ENCODE peak calls at places on chromosome 4, in four cellular contexts. One of them, this sample, is unnamed.

GRCh38 chr4:151184523-151185458 is 85.4 kb downstream of the RPS3A start:
- DNase-seq in IMR-90: peak
- DNase-seq in H1: no peak
- DNase-seq in mesendoderm: peak
- DNase-seq in this sample: no peak

GRCh38 chr4:126956192-126956897 is 676.4 kb upstream of the INTU start:
- DNase-seq in IMR-90: no peak
- DNase-seq in H1: no peak
- DNase-seq in mesendoderm: no peak
- DNase-seq in this sample: peak

GRCh38 chr4:92791876-92792490 is 488.2 kb downstream of the GRID2 start:
- DNase-seq in IMR-90: no peak
- DNase-seq in H1: no peak
- DNase-seq in mesendoderm: no peak
- DNase-seq in this sample: no peak

GRCh38 chr4:96004341-96004740 is 164.4 kb downstream of the PDHA2 start:
- DNase-seq in IMR-90: no peak
- DNase-seq in H1: no peak
- DNase-seq in mesendoderm: no peak
- DNase-seq in this sample: no peak

GRCh38 chr4:8303485-8304281 is 34.1 kb downstream of the HTRA3 start:
- DNase-seq in IMR-90: peak
- DNase-seq in H1: no peak
- DNase-seq in mesendoderm: peak
- DNase-seq in this sample: no peak

GRCh38 chr4:4330794-4331193 is 40.7 kb downstream of the ZBTB49 start:
- DNase-seq in IMR-90: no peak
- DNase-seq in H1: no peak
- DNase-seq in mesendoderm: no peak
- DNase-seq in this sample: no peak

GRCh38 chr4:82421796-82422560 is 8.3 kb downstream of the HNRNPDL start:
- DNase-seq in IMR-90: no peak
- DNase-seq in H1: no peak
- DNase-seq in mesendoderm: no peak
- DNase-seq in this sample: no peak

GRCh38 chr4:8353912-8354453 is 84.4 kb downstream of the HTRA3 start:
- DNase-seq in IMR-90: peak
- DNase-seq in H1: no peak
- DNase-seq in mesendoderm: no peak
- DNase-seq in this sample: no peak

GRCh38 chr4:112290341-112290740 is 4.6 kb upstream of the TIFA start:
- DNase-seq in IMR-90: no peak
- DNase-seq in H1: no peak
- DNase-seq in mesendoderm: no peak
- DNase-seq in this sample: no peak

GRCh38 chr4:57157611-57158137 is 47.5 kb upstream of the IGFBP7 start:
- DNase-seq in IMR-90: no peak
- DNase-seq in H1: no peak
- DNase-seq in mesendoderm: no peak
- DNase-seq in this sample: no peak

GRCh38 chr4:40737882-40738281 is 11.9 kb upstream of the NSUN7 start:
- DNase-seq in IMR-90: no peak
- DNase-seq in H1: no peak
- DNase-seq in mesendoderm: no peak
- DNase-seq in this sample: no peak

GRCh38 chr4:5143940-5144339 is 92.7 kb downstream of the STK32B start:
- DNase-seq in IMR-90: no peak
- DNase-seq in H1: no peak
- DNase-seq in mesendoderm: no peak
- DNase-seq in this sample: no peak

GRCh38 chr4:101515099-101515498 is 167.8 kb upstream of the PPP3CA start:
- DNase-seq in IMR-90: no peak
- DNase-seq in H1: no peak
- DNase-seq in mesendoderm: no peak
- DNase-seq in this sample: no peak

GRCh38 chr4:151745727-151746231 is 15.0 kb downstream of the GATB start:
- DNase-seq in IMR-90: peak
- DNase-seq in H1: no peak
- DNase-seq in mesendoderm: peak
- DNase-seq in this sample: no peak

GRCh38 chr4:3471098-3471760 is 8.1 kb downstream of the DOK7 start:
- DNase-seq in IMR-90: no peak
- DNase-seq in H1: no peak
- DNase-seq in mesendoderm: no peak
- DNase-seq in this sample: no peak

GRCh38 chr4:54082168-54082567 is 17.8 kb upstream of the CHIC2 start:
- DNase-seq in IMR-90: peak
- DNase-seq in H1: no peak
- DNase-seq in mesendoderm: no peak
- DNase-seq in this sample: no peak

GRCh38 chr4:184448828-184449227 is 25.5 kb downstream of the IRF2 start:
- DNase-seq in IMR-90: peak
- DNase-seq in H1: no peak
- DNase-seq in mesendoderm: no peak
- DNase-seq in this sample: no peak

GRCh38 chr4:154036856-154037255 is 248.0 kb upstream of the SFRP2 start:
- DNase-seq in IMR-90: no peak
- DNase-seq in H1: no peak
- DNase-seq in mesendoderm: no peak
- DNase-seq in this sample: no peak

GRCh38 chr4:124694961-124695598 is 17.5 kb downstream of the ANKRD50 start:
- DNase-seq in IMR-90: peak
- DNase-seq in H1: no peak
- DNase-seq in mesendoderm: peak
- DNase-seq in this sample: no peak

GRCh38 chr4:138500869-138501268 is 258.7 kb upstream of the SLC7A11 start:
- DNase-seq in IMR-90: no peak
- DNase-seq in H1: no peak
- DNase-seq in mesendoderm: no peak
- DNase-seq in this sample: no peak

GRCh38 chr4:57151481-57151880 is 41.3 kb upstream of the IGFBP7 start:
- DNase-seq in IMR-90: no peak
- DNase-seq in H1: no peak
- DNase-seq in mesendoderm: peak
- DNase-seq in this sample: no peak

GRCh38 chr4:44651425-44651824 is at the start of gene YIPF7:
- DNase-seq in IMR-90: no peak
- DNase-seq in H1: no peak
- DNase-seq in mesendoderm: no peak
- DNase-seq in this sample: no peak

GRCh38 chr4:102625232-102625930 is 124.2 kb downstream of the NFKB1 start:
- DNase-seq in IMR-90: peak
- DNase-seq in H1: no peak
- DNase-seq in mesendoderm: peak
- DNase-seq in this sample: peak

GRCh38 chr4:3257125-3257690 is 8.2 kb downstream of the MSANTD1 start:
- DNase-seq in IMR-90: no peak
- DNase-seq in H1: no peak
- DNase-seq in mesendoderm: no peak
- DNase-seq in this sample: no peak

GRCh38 chr4:4592414-4592813 is 50.6 kb upstream of the STX18 start:
- DNase-seq in IMR-90: no peak
- DNase-seq in H1: no peak
- DNase-seq in mesendoderm: no peak
- DNase-seq in this sample: no peak

GRCh38 chr4:48863728-48864127 is 32.8 kb downstream of the OCIAD1 start:
- DNase-seq in IMR-90: no peak
- DNase-seq in H1: no peak
- DNase-seq in mesendoderm: no peak
- DNase-seq in this sample: no peak

GRCh38 chr4:80538276-80538926 is 202.9 kb downstream of the CFAP299 start:
- DNase-seq in IMR-90: peak
- DNase-seq in H1: no peak
- DNase-seq in mesendoderm: no peak
- DNase-seq in this sample: no peak

GRCh38 chr4:155667538-155668511 is 1.2 kb downstream of the GUCY1A1 start:
- DNase-seq in IMR-90: peak
- DNase-seq in H1: no peak
- DNase-seq in mesendoderm: peak
- DNase-seq in this sample: peak

GRCh38 chr4:188403272-188403671 is 264.0 kb downstream of the TRIML1 start:
- DNase-seq in IMR-90: no peak
- DNase-seq in H1: no peak
- DNase-seq in mesendoderm: peak
- DNase-seq in this sample: peak

GRCh38 chr4:45453258-45453841 is 670.5 kb downstream of the GABRG1 start:
- DNase-seq in IMR-90: no peak
- DNase-seq in H1: no peak
- DNase-seq in mesendoderm: peak
- DNase-seq in this sample: no peak

GRCh38 chr4:76194325-76194724 is 19.3 kb downstream of the SCARB2 start:
- DNase-seq in IMR-90: peak
- DNase-seq in H1: no peak
- DNase-seq in mesendoderm: no peak
- DNase-seq in this sample: no peak

GRCh38 chr4:19700951-19701350 is 550.8 kb upstream of the SLIT2 start:
- DNase-seq in IMR-90: peak
- DNase-seq in H1: no peak
- DNase-seq in mesendoderm: no peak
- DNase-seq in this sample: no peak

GRCh38 chr4:14218641-14219040 is 591.1 kb upstream of the BOD1L1 start:
- DNase-seq in IMR-90: no peak
- DNase-seq in H1: no peak
- DNase-seq in mesendoderm: no peak
- DNase-seq in this sample: no peak

GRCh38 chr4:119683518-119683917 is 54.9 kb upstream of the PDE5A start:
- DNase-seq in IMR-90: peak
- DNase-seq in H1: no peak
- DNase-seq in mesendoderm: no peak
- DNase-seq in this sample: no peak

GRCh38 chr4:146643812-146644401 is 5.2 kb downstream of the POU4F2 start:
- DNase-seq in IMR-90: peak
- DNase-seq in H1: no peak
- DNase-seq in mesendoderm: peak
- DNase-seq in this sample: no peak
- H3K56ac ChIP-seq in IMR-90: no peak
- H3K56ac ChIP-seq in H1: no peak
- H3K56ac ChIP-seq in mesendoderm: no peak
- H3K56ac ChIP-seq in this sample: no peak

DNA sequence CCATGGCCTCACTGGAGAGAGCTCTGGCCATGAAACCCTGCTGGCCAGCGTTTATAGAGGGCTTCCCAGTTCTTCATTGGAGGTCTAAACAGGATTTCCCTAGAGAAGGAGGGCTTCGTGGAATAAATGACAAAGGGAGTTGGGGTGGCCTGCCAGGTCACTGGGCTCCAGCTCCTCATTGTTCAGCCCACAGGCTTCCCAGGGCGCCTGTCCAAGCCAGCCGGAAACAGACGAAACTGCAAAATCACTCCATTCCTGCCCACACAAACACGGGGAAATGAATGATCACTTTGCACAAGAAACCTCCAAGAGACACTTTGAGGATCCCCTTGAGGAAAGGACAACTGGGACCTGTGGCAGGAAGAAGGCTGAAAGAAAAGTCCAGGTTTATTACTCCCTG is 189.7 kb downstream of the TSPAN5 start:
- DNase-seq in IMR-90: peak
- DNase-seq in H1: no peak
- DNase-seq in mesendoderm: no peak
- DNase-seq in this sample: no peak
- H3K4me2 ChIP-seq in IMR-90: no peak
- H3K4me2 ChIP-seq in H1: no peak
- H3K4me2 ChIP-seq in mesendoderm: no peak
- H3K4me2 ChIP-seq in this sample: no peak

DNA sequence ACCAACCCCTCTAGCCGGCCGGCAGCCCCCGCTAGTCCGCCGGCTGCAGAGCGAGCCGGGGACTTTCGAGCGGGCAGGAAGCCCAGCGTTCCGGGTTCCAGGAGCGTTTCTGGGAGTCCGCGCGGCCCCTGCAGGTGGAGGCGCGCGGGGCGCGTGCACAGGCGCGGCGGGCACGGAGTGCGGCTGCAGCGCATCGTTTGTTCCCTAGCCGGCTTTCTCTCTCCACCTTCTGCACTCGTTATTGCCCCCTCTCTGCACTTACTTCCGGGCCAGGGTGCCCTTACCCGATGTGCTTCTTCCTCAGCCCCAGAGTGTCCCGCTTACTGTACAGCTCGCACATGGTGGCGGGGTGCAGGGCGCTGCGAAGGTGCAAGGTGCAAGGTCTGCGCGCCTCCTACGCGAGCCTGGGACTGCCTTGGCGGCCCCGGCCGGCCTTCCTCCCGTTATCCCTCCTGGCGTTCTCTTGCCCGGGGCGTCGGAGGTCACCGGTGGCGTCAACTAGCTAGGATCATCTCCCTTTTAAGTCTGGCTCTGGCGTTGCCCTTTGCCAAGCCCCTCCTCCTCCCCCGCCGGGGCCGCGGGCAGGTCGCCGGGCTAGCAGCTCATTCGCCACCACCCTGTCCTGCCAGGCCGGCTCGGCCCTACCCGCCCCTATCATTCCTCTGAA is at the start of gene ETNPPL:
- DNase-seq in IMR-90: no peak
- DNase-seq in H1: peak
- DNase-seq in mesendoderm: peak
- DNase-seq in this sample: peak
- H2BK15ac ChIP-seq in IMR-90: no peak
- H2BK15ac ChIP-seq in H1: no peak
- H2BK15ac ChIP-seq in mesendoderm: no peak
- H2BK15ac ChIP-seq in this sample: no peak

GRCh38 chr4:98662055-98662453 is 3.6 kb upstream of the TSPAN5 start:
- DNase-seq in IMR-90: no peak
- DNase-seq in H1: no peak
- DNase-seq in mesendoderm: no peak
- DNase-seq in this sample: no peak

GRCh38 chr4:98659741-98660507 is 1.5 kb upstream of the TSPAN5 start:
- DNase-seq in IMR-90: peak
- DNase-seq in H1: no peak
- DNase-seq in mesendoderm: no peak
- DNase-seq in this sample: no peak

GRCh38 chr4:98663226-98664006 is 5.0 kb upstream of the TSPAN5 start:
- DNase-seq in IMR-90: no peak
- DNase-seq in H1: no peak
- DNase-seq in mesendoderm: no peak
- DNase-seq in this sample: no peak

GRCh38 chr4:98662619-98663225 is 4.3 kb upstream of the TSPAN5 start:
- DNase-seq in IMR-90: peak
- DNase-seq in H1: no peak
- DNase-seq in mesendoderm: peak
- DNase-seq in this sample: peak

DNA sequence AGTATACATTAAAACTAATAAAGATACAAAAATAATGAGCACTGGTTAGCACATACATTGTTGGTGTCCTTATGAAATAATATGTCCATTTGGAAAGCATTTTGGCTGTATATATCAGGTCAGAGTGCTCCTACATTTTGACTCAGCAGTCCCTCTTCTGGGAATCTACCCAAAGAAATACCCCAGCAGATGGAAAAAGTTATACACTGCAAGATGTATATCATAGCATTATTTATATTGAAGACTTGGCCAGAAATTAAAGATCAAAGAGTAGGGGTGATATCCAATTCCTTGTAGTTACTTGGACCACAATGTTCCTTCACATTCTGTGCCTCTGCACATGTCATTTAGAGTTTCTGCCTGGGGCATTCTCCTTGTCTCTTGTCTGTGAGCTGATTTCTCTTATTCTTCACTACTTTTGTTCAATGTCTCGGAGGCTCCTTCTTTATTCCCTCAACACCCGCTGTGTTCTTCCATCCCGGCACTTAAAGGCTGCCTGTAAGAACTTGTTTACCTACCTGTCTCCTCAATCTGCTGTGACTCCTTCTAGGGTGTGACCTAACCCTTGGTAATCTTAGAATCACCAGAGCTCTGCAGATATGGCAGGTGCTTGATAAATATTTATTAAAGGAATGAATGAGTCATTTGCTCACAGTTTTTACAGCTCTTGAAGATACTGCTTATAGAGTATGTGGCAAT is 3.1 kb upstream of the TSPAN5 start:
- DNase-seq in IMR-90: peak
- DNase-seq in H1: no peak
- DNase-seq in mesendoderm: peak
- DNase-seq in this sample: no peak
- H3K56ac ChIP-seq in IMR-90: no peak
- H3K56ac ChIP-seq in H1: no peak
- H3K56ac ChIP-seq in mesendoderm: no peak
- H3K56ac ChIP-seq in this sample: no peak

This sample was measured in H9.